ENCODE peak calls at places on chromosome 12, in six cellular contexts. E is IMR-90, F is stomach, V is transverse colon, P is sigmoid colon, Z is uterus. O is an unnamed sample. For H3K9me3, the result is how much of the 10 kb centered on the place peaks cover.

GRCh38 chr12:11633968-11634367 is 15.5 kb upstream of the ETV6 start:
- DNase-seq in F (no peak), Z (no peak), P (no peak), E (no peak), V (no peak), O (no peak)

GRCh38 chr12:31009976-31010375 is 63.7 kb upstream of the DDX11 start:
- DNase-seq in E (no peak), V (no peak), Z (peak), P (peak), F (no peak), O (no peak)

GRCh38 chr12:6345319-6346071 is 3.6 kb upstream of the TNFRSF1A start:
- DNase-seq in V (no peak), P (no peak), E (peak), F (peak), Z (peak), O (no peak)

GRCh38 chr12:48988030-48988649 is 10.0 kb downstream of the WNT1 start:
- DNase-seq in F (peak), V (peak), E (peak), Z (no peak), P (no peak), O (peak)

GRCh38 chr12:37547611-37548010 is 769.0 kb upstream of the ALG10B start:
- DNase-seq in P (no peak), E (no peak), V (no peak), F (no peak), Z (no peak), O (no peak)

GRCh38 chr12:3389911-3390310 is 101.1 kb upstream of the PRMT8 start:
- DNase-seq in P (no peak), Z (no peak), V (no peak), E (no peak), F (no peak), O (no peak)

GRCh38 chr12:1171657-1172056 is 180.6 kb downstream of the ERC1 start:
- DNase-seq in P (no peak), E (no peak), Z (no peak), V (no peak), F (no peak), O (no peak)

GRCh38 chr12:67545298-67545697 is 103.2 kb upstream of the DYRK2 start:
- DNase-seq in P (no peak), F (no peak), Z (no peak), E (no peak), V (no peak), O (no peak)

GRCh38 chr12:45217846-45218245 is 2.0 kb downstream of the ANO6 start:
- DNase-seq in Z (no peak), E (peak), V (no peak), P (no peak), F (no peak), O (no peak)

GRCh38 chr12:91180577-91180976 is 2.0 kb downstream of the DCN start:
- DNase-seq in V (no peak), E (peak), Z (no peak), F (no peak), P (no peak), O (no peak)
- H3K27ac ChIP-seq in V (peak), E (peak), Z (peak), F (peak), P (peak), O (no peak)

GRCh38 chr12:121799842-121800693 is 3.7 kb upstream of the SETD1B start:
- DNase-seq in E (peak), F (peak), Z (peak), V (peak), P (peak), O (peak)

GRCh38 chr12:121801601-121802484 is 2.0 kb upstream of the SETD1B start:
- DNase-seq in P (no peak), Z (no peak), F (no peak), V (no peak), E (peak), O (no peak)

GRCh38 chr12:121802485-121802842 is 1.3 kb upstream of the SETD1B start:
- DNase-seq in Z (no peak), P (no peak), V (no peak), F (no peak), E (no peak), O (no peak)

GRCh38 chr12:121799175-121799841 is 4.5 kb upstream of the SETD1B start:
- DNase-seq in V (peak), P (peak), Z (peak), F (peak), E (peak), O (peak)

DNA sequence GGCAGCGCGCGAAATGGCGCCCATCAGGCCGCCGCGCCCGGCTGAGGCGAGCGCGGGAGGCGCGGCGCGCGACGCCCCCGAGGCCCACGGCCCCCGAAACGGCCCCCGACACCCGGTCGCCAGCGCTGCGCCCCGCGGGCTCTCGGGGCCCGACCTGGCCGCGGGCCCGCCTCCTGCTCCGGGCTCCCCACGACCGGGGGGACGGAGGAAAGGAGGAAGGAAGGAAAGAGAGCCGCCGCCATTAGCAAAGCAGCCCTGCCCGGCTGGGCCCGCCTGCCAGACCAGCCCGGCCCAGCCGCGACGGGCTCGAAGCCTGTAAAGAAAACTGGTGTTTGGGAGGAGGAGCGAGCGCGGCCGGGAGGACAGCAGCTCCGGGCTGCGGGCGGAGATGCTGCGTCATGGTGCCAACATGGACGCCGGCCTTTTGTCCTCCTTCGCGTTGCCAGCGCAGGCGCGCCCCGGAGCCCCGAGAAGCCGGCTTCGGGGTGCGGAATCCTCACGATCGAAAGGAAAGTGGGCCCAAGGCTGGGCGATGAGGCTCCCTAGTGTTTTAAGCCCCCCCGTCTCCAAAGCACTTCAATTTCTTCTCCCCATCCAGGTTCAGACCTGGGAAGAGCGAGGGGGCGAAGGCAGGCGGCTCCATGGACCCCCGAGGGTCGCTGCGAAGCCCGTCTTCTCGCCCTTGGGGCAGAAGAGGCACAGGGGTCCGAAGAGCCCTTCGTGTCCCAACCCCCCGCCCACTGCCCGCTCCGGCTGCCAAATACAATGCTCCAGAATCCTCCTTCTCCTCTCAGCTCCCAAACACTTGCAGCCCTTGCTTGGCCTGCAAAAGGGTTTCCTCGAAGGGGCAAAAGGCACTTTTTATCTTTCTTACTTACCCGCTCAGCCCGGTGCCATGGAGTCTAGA is 2.9 kb upstream of the SETD1B start:
- DNase-seq in E (peak), Z (peak), F (peak), V (peak), P (peak), O (peak)
- TF ChIP-seq POLR2A in E (peak), Z (peak), F (no peak), V (peak), P (peak), O (peak)

GRCh38 chr12:83451189-83451588 is 764.5 kb downstream of the TMTC2 start:
- DNase-seq in Z (no peak), E (no peak), V (no peak), P (no peak), F (no peak), O (no peak)
- H3K9me3 ChIP-seq in Z (under half), E (under half), V (under half), P (under half), F (under half), O (under half)

DNA sequence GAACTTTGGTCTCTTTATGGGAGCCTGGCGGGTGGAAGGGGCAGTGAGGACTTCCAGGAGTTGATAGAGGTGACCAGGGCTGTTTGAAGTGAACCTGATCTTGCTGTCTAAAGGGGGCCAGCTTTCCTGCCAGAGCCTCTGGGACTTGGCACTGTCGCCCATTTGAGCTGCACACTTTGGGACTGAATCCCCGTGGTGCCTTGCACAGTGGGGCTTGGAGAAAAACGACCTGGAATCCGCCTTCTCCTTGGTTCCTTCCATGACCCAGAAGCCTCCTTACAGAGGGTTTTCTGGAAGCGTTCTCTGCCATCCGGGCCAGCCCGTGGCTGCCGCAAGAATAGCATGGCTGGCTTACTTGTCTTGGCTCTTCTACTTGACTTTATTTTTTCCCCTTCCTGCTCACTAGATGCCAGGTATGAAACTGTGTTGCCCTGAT is 2.0 kb downstream of the RFLNA start:
- DNase-seq in F (no peak), V (peak), E (no peak), Z (no peak), P (no peak), O (no peak)
- H3K27ac ChIP-seq in F (peak), V (peak), E (no peak), Z (no peak), P (no peak), O (no peak)

O was measured in body of pancreas.